ENCODE peak calls at places on chromosomes 16 and 17, in eight cellular contexts. I is central memory CD4-positive, alpha-beta T cell; Z is brain pericyte; M is T-helper 22 cell; P is EH; J is colonic mucosa; C is amygdala; B is activated T-helper 9 cell treated with anti-CD3 and anti-CD28 coated beads, Interleukin-2, amount 50 U/mL, for 16 hours. W is an unnamed sample.
A peak's percentile ranks its signal among the peaks of the same experiment; 100 is the strongest.

GRCh38 chr17:81323411-81323868 is 28.3 kb upstream of the SLC38A10 start:
- DNase-seq in I (no peak), Z (no peak), M (no peak), P (no peak), J (no peak), C (no peak), B (no peak), W (peak; percentile 56)

GRCh38 chr16:30663820-30664528 is 5.7 kb downstream of the FBRS start:
- DNase-seq in I (no peak), Z (no peak), M (no peak), P (no peak), J (no peak), C (no peak), B (no peak), W (peak; percentile 68)

GRCh38 chr16:85366031-85366763 is 246.9 kb upstream of the GSE1 start:
- DNase-seq in I (no peak), Z (no peak), M (no peak), P (no peak), J (no peak), C (peak; percentile 16), B (no peak), W (no peak)

GRCh38 chr17:72985882-72986720 is 106.4 kb downstream of the SLC39A11 start:
- DNase-seq in I (peak; percentile 31), Z (peak; percentile 51), M (peak; percentile 4), P (peak; percentile 77), J (peak; percentile 76), C (peak; percentile 26), B (peak; percentile 14), W (peak; percentile 81)

GRCh38 chr17:81976332-81977210 is 858 bp upstream of the ASPSCR1 start:
- DNase-seq in I (no peak), Z (no peak), M (no peak), P (no peak), J (peak; percentile 57), C (no peak), B (no peak), W (no peak)

GRCh38 chr16:66275795-66276428 is 90.6 kb upstream of the CDH5 start:
- DNase-seq in I (no peak), Z (no peak), M (no peak), P (peak; percentile 78), J (peak; percentile 75), C (no peak), B (no peak), W (peak; percentile 80)

GRCh38 chr17:79892457-79893236 is 53.4 kb upstream of the CBX4 start:
- DNase-seq in I (no peak), Z (no peak), M (no peak), P (no peak), J (peak; percentile 91), C (no peak), B (no peak), W (no peak)

GRCh38 chr16:4200781-4201137 is 41.1 kb downstream of the SRL start:
- DNase-seq in I (no peak), Z (no peak), M (no peak), P (peak; percentile 79), J (no peak), C (no peak), B (no peak), W (peak; percentile 42)

GRCh38 chr17:39404542-39405378 is 3.3 kb upstream of the FBXL20 start:
- DNase-seq in I (no peak), Z (no peak), M (no peak), P (peak; percentile 88), J (no peak), C (no peak), B (no peak), W (peak; percentile 93)

GRCh38 chr16:70267516-70267915 is 15.8 kb upstream of the EXOSC6 start:
- DNase-seq in I (no peak), Z (no peak), M (no peak), P (peak; percentile 57), J (no peak), C (no peak), B (no peak), W (peak; percentile 69)

GRCh38 chr16:67657751-67658518 is 2.1 kb downstream of the ACD start:
- DNase-seq in I (no peak), Z (no peak), M (no peak), P (no peak), J (no peak), C (no peak), B (no peak), W (no peak)

GRCh38 chr17:78890111-78890897 is 12.7 kb downstream of the CEP295NL start:
- DNase-seq in I (peak; percentile 65), Z (no peak), M (peak; percentile 23), P (no peak), J (peak; percentile 44), C (peak; percentile 42), B (peak; percentile 6), W (no peak)

GRCh38 chr16:48025359-48025758 is 130.4 kb downstream of the ABCC12 start:
- DNase-seq in I (no peak), Z (no peak), M (no peak), P (no peak), J (no peak), C (no peak), B (no peak), W (no peak)

GRCh38 chr17:60134396-60135159 is 15.2 kb upstream of the CA4 start:
- DNase-seq in I (peak; percentile 62), Z (no peak), M (no peak), P (peak; percentile 76), J (peak; percentile 24), C (no peak), B (no peak), W (peak; percentile 56)

GRCh38 chr16:30609002-30609927 is 924 bp downstream of the ZNF689 start:
- DNase-seq in I (no peak), Z (no peak), M (no peak), P (peak; percentile 51), J (peak; percentile 60), C (no peak), B (peak; percentile 28), W (no peak)

W was measured in fibroblast of mammary gland.